ENCODE peak calls at places on chromosomes 16 and 17, in six cellular contexts. O is A549, A is GM12878, Y is K562, U is HepG2, V is endothelial cell of umbilical vein. K is an unnamed sample.
A peak's percentile ranks its signal among the peaks of the same experiment; 100 is the strongest.

GRCh38 chr17:2067559-2067958 is 12.7 kb downstream of the HIC1 start:
- DNase-seq in O (no peak), A (no peak), Y (no peak), U (no peak), V (peak; percentile 84), K (no peak)

GRCh38 chr16:51085271-51085670 is 65.8 kb downstream of the SALL1 start:
- DNase-seq in O (no peak), A (no peak), Y (no peak), U (no peak), V (no peak), K (no peak)

GRCh38 chr16:55552621-55553020 is 13.9 kb upstream of the CAPNS2 start:
- DNase-seq in O (no peak), A (no peak), Y (no peak), U (no peak), V (peak; percentile 59), K (no peak)

GRCh38 chr17:36501351-36501750 is 14.9 kb downstream of the ZNHIT3 start:
- DNase-seq in O (no peak), A (no peak), Y (peak; percentile 10), U (no peak), V (no peak), K (no peak)

GRCh38 chr16:25135239-25135878 is 23.8 kb downstream of the LCMT1 start:
- DNase-seq in O (peak; percentile 15), A (no peak), Y (no peak), U (peak; percentile 25), V (no peak), K (no peak)

GRCh38 chr16:22373662-22374310 is 633 bp downstream of the CDR2 start:
- DNase-seq in O (no peak), A (no peak), Y (no peak), U (no peak), V (peak; percentile 56), K (peak; percentile 52)

GRCh38 chr17:17952691-17953090 is 19.5 kb downstream of the TOM1L2 start:
- DNase-seq in O (no peak), A (no peak), Y (no peak), U (no peak), V (no peak), K (no peak)

GRCh38 chr16:85417156-85417860 is 195.8 kb upstream of the GSE1 start:
- DNase-seq in O (no peak), A (no peak), Y (no peak), U (no peak), V (no peak), K (no peak)

GRCh38 chr17:71830916-71831315 is 289.9 kb upstream of the SOX9 start:
- DNase-seq in O (no peak), A (no peak), Y (no peak), U (no peak), V (no peak), K (no peak)

GRCh38 chr17:49992191-49992932 is 2.7 kb downstream of the DLX3 start:
- DNase-seq in O (no peak), A (no peak), Y (no peak), U (no peak), V (no peak), K (no peak)

GRCh38 chr17:82832881-82833475 is 6.8 kb downstream of the ZNF750 start:
- DNase-seq in O (no peak), A (no peak), Y (no peak), U (no peak), V (no peak), K (no peak)

GRCh38 chr16:69727916-69728270 is 1.5 kb upstream of the NQO1 start:
- DNase-seq in O (no peak), A (no peak), Y (no peak), U (no peak), V (no peak), K (peak; percentile 52)

GRCh38 chr16:84272740-84273320 is 21.8 kb upstream of the WFDC1 start:
- DNase-seq in O (no peak), A (no peak), Y (no peak), U (no peak), V (no peak), K (no peak)
- TF ChIP-seq POLR2A in O (no peak), A (no peak), Y (no peak), U (no peak), V (no peak), K (no peak)

GRCh38 chr16:75483222-75483621 is 12.0 kb downstream of the CHST6 start:
- DNase-seq in O (no peak), A (no peak), Y (no peak), U (no peak), V (no peak), K (no peak)

GRCh38 chr16:75478480-75479345 is 14.2 kb upstream of the TMEM170A start:
- DNase-seq in O (no peak), A (no peak), Y (no peak), U (no peak), V (no peak), K (no peak)

GRCh38 chr16:75482434-75483205 is 12.6 kb downstream of the CHST6 start:
- DNase-seq in O (no peak), A (no peak), Y (no peak), U (no peak), V (no peak), K (no peak)

GRCh38 chr16:75479421-75479990 is 15.0 kb upstream of the TMEM170A start:
- DNase-seq in O (no peak), A (no peak), Y (no peak), U (no peak), V (no peak), K (no peak)

DNA sequence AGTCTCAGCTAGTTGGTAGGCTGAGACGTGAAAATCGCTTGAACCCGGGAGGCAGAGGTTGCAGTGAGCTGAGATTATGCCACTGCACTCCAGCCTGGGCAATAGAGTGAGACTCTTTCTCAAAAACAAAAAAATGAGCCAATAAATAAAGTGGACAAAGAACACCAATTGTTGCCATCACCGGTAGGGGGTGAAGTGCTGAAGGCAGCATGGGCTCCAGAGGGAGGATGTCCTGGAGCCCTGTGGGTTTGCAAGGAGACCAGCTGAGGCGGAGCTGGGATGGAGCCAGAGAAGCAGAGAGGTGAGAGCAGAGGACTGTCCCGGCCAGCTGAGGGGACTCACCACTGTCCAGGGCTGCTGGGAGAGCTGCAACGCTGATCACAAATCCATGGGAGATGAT is 13.8 kb downstream of the CHST6 start:
- DNase-seq in O (peak; percentile 64), A (no peak), Y (no peak), U (peak; percentile 44), V (no peak), K (no peak)
- TF ChIP-seq MYC in O (no peak), A (no peak), Y (no peak), U (no peak), V (no peak), K (no peak)

DNA sequence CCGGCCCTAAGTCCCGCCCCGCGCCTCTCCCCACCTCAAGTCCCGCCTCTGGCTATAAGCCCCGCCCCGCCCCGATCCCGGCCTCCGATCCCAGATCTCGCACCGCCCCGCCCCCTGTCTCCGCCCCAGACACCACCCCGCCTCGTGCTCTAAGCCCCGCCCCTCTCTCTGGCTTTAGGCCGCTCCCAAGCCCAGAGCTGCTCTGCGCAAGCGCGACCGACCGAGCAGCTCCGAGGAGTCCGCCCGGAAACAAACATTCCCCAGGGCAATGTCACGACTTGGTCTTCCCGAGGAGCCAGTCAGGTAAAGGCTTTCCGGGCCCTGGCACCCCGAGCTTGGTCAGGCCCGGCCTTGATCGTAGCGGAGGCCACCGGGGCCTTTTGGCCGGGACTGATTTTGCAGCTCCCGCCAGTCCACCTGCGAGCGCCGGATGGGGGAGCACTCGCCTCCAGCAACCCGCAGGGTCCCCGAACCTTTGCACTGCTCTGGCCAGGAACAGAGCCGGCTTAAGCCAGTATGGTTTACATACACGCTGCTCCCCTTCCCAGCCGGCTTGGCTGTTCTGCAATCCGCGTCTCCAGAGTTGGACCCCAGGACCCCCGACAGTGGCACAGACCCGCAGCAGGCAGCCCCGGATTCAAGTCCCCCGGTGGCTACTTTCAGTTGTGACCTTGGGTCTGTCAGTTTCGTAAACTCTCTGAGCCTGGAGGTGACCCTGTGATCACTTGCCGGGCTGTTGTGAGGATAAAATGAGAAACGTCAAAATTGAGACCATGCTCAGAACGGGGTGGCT is at the start of gene NUDT7:
- DNase-seq in O (peak; percentile 94), A (peak; percentile 76), Y (peak; percentile 99), U (peak; percentile 95), V (peak; percentile 97), K (peak; percentile 98)
- TF ChIP-seq POLR2A in O (peak; percentile 79), A (peak; percentile 73), Y (peak; percentile 90), U (peak; percentile 88), V (no peak), K (peak; percentile 70)

DNA sequence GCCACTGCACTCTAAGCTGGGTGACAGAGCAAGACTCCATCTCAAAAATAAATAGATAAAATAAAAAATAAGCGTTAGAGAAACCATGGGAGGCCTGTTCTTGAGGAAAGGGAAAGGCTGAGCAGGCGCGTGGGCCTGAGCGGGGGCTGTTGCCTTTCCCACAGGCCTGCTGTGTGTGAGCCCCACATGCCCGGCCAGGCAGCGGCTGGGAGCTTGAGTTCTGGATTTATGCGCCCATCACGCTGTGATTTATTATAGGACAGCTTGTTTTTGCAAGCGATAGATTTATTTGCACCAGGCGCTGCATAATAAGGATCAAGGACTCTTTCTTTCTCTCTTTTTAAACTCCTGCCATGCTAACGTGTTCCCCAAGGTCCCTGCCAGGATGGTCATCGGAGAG is 14.8 kb upstream of the WFDC1 start:
- DNase-seq in O (no peak), A (no peak), Y (no peak), U (no peak), V (no peak), K (no peak)
- TF ChIP-seq MYC in O (no peak), A (no peak), Y (no peak), U (no peak), V (no peak), K (no peak)

DNA sequence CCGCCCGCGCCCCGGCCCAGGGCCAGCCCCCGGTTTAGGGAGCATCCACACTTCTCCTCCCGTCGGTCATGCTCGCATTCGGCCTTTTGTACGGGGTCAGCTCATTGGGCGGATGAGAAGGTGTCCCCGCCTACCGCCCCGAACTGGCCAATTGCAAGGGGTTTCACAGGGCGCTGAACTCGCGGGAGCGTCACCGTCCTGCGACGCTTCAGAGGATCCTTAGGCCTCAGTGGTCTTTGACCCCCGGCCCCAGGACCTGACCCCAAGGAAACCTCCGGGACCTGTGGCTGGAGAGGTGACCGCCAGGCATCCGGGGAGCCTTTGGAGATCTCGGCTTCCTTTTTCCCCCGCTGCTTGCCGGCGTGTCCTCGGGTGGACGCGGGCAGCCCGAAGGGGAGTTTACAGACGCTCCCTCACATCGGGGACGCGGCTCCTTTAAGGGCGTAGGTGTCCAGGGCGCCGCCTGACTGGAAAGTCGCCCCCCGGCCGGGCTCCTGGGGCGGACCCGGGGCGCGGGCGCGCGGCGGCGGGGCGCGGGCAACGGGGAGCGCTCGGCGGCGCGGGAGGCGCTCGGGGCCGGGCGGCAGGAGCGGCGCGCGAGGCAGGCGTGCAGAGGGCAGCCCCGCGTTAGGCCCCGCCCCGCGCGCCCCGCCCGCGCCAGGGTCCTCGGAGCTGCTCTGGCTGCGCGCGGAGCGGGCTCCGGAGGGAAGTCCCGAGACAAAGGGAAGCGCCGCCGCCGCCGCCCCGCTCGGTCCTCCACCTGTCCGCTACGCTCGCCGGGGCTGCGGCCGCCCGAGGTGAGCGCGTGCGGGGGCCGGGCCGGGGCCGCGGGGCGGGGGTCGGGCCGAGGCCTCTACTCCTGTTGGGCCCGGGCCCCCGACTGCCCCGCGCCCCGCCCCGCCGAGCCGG is at the start of gene UBE2I:
- DNase-seq in O (peak; percentile 88), A (peak; percentile 96), Y (peak; percentile 75), U (peak; percentile 93), V (peak; percentile 99), K (peak; percentile 94)
- TF ChIP-seq POLR2A in O (peak; percentile 39), A (peak; percentile 87), Y (no peak), U (peak; percentile 71), V (peak; percentile 57), K (peak; percentile 33)

DNA sequence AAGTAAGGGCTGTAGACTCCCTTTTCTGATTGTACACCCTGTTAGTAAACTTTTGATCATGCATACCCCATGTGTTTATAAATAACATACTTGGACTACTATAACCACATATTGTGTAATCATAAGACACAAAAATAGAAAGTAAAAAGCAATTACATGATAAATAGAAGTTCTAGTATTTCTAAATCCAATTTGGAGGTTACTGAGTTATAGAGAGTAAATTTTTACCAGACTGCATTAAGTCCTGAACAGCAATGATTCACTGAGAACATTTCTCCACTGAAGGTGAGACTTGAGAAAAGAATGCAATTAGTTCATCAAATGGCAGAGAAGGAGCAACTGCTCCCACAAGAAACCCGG is 7.7 kb upstream of the TBKBP1 start:
- DNase-seq in O (no peak), A (no peak), Y (no peak), U (no peak), V (no peak), K (no peak)
- TF ChIP-seq MYC in O (no peak), A (no peak), Y (no peak), U (no peak), V (no peak), K (no peak)